ENCODE peak calls at places on chromosomes 2 and 18, in six cellular contexts. One of them, this sample, is unnamed.
A peak's percentile ranks its signal among the peaks of the same experiment; 100 is the strongest.

GRCh38 chr2:142869461-142870106 is 7.9 kb upstream of the KYNU start:
- DNase-seq in astrocyte of the spinal cord: no peak
- DNase-seq in GM12865: no peak
- DNase-seq in pancreas: no peak
- DNase-seq in AG04450: no peak
- DNase-seq in mucosa of descending colon: no peak
- DNase-seq in this sample: no peak

GRCh38 chr18:34649072-34649471 is 61.0 kb upstream of the DTNA start:
- DNase-seq in astrocyte of the spinal cord: no peak
- DNase-seq in GM12865: no peak
- DNase-seq in pancreas: no peak
- DNase-seq in AG04450: no peak
- DNase-seq in mucosa of descending colon: no peak
- DNase-seq in this sample: no peak

GRCh38 chr2:45946023-45946422 is 294.5 kb downstream of the PRKCE start:
- DNase-seq in astrocyte of the spinal cord: peak; percentile 90
- DNase-seq in GM12865: no peak
- DNase-seq in pancreas: no peak
- DNase-seq in AG04450: no peak
- DNase-seq in mucosa of descending colon: no peak
- DNase-seq in this sample: no peak

GRCh38 chr2:172106128-172106961 is 3.6 kb upstream of the DLX2 start:
- DNase-seq in astrocyte of the spinal cord: no peak
- DNase-seq in GM12865: peak; percentile 46
- DNase-seq in pancreas: no peak
- DNase-seq in AG04450: no peak
- DNase-seq in mucosa of descending colon: no peak
- DNase-seq in this sample: no peak

GRCh38 chr2:63827749-63828148 is 13.9 kb upstream of the UGP2 start:
- DNase-seq in astrocyte of the spinal cord: peak; percentile 89
- DNase-seq in GM12865: peak; percentile 15
- DNase-seq in pancreas: no peak
- DNase-seq in AG04450: peak; percentile 68
- DNase-seq in mucosa of descending colon: no peak
- DNase-seq in this sample: no peak

GRCh38 chr2:10771786-10772185 is 40.8 kb downstream of the PDIA6 start:
- DNase-seq in astrocyte of the spinal cord: no peak
- DNase-seq in GM12865: no peak
- DNase-seq in pancreas: no peak
- DNase-seq in AG04450: no peak
- DNase-seq in mucosa of descending colon: no peak
- DNase-seq in this sample: no peak

GRCh38 chr2:72330673-72331072 is 183.0 kb upstream of the CYP26B1 start:
- DNase-seq in astrocyte of the spinal cord: peak; percentile 1
- DNase-seq in GM12865: no peak
- DNase-seq in pancreas: no peak
- DNase-seq in AG04450: no peak
- DNase-seq in mucosa of descending colon: no peak
- DNase-seq in this sample: no peak

GRCh38 chr2:223283329-223283728 is 231.3 kb downstream of the KCNE4 start:
- DNase-seq in astrocyte of the spinal cord: no peak
- DNase-seq in GM12865: no peak
- DNase-seq in pancreas: no peak
- DNase-seq in AG04450: no peak
- DNase-seq in mucosa of descending colon: no peak
- DNase-seq in this sample: no peak

GRCh38 chr2:137910641-137911040 is 53.6 kb upstream of the HNMT start:
- DNase-seq in astrocyte of the spinal cord: peak; percentile 43
- DNase-seq in GM12865: peak; percentile 12
- DNase-seq in pancreas: no peak
- DNase-seq in AG04450: no peak
- DNase-seq in mucosa of descending colon: no peak
- DNase-seq in this sample: no peak

GRCh38 chr2:64228126-64228678 is 84.0 kb upstream of the PELI1 start:
- DNase-seq in astrocyte of the spinal cord: peak; percentile 59
- DNase-seq in GM12865: peak; percentile 76
- DNase-seq in pancreas: peak; percentile 62
- DNase-seq in AG04450: peak; percentile 10
- DNase-seq in mucosa of descending colon: peak; percentile 88
- DNase-seq in this sample: no peak

GRCh38 chr2:1024981-1025380 is 74.3 kb downstream of the SNTG2 start:
- DNase-seq in astrocyte of the spinal cord: peak; percentile 54
- DNase-seq in GM12865: no peak
- DNase-seq in pancreas: no peak
- DNase-seq in AG04450: no peak
- DNase-seq in mucosa of descending colon: no peak
- DNase-seq in this sample: no peak

GRCh38 chr2:118371500-118371899 is 283.2 kb downstream of the INSIG2 start:
- DNase-seq in astrocyte of the spinal cord: peak; percentile 30
- DNase-seq in GM12865: peak; percentile 42
- DNase-seq in pancreas: peak; percentile 15
- DNase-seq in AG04450: peak; percentile 13
- DNase-seq in mucosa of descending colon: no peak
- DNase-seq in this sample: no peak

GRCh38 chr18:61859118-61859517 is 33.7 kb downstream of the RNF152 start:
- DNase-seq in astrocyte of the spinal cord: no peak
- DNase-seq in GM12865: peak; percentile 69
- DNase-seq in pancreas: no peak
- DNase-seq in AG04450: no peak
- DNase-seq in mucosa of descending colon: no peak
- DNase-seq in this sample: no peak

GRCh38 chr18:42351455-42351854 is 396.4 kb downstream of the PIK3C3 start:
- DNase-seq in astrocyte of the spinal cord: no peak
- DNase-seq in GM12865: no peak
- DNase-seq in pancreas: no peak
- DNase-seq in AG04450: no peak
- DNase-seq in mucosa of descending colon: no peak
- DNase-seq in this sample: no peak

GRCh38 chr2:219644801-219645480 is 17.5 kb downstream of the SLC4A3 start:
- DNase-seq in astrocyte of the spinal cord: no peak
- DNase-seq in GM12865: no peak
- DNase-seq in pancreas: no peak
- DNase-seq in AG04450: no peak
- DNase-seq in mucosa of descending colon: no peak
- DNase-seq in this sample: no peak

GRCh38 chr2:151845481-151845880 is 17.3 kb upstream of the ARL5A start:
- DNase-seq in astrocyte of the spinal cord: no peak
- DNase-seq in GM12865: no peak
- DNase-seq in pancreas: no peak
- DNase-seq in AG04450: no peak
- DNase-seq in mucosa of descending colon: no peak
- DNase-seq in this sample: no peak

GRCh38 chr2:37645363-37645762 is 26.1 kb downstream of the CDC42EP3 start:
- DNase-seq in astrocyte of the spinal cord: peak; percentile 68
- DNase-seq in GM12865: peak; percentile 45
- DNase-seq in pancreas: no peak
- DNase-seq in AG04450: no peak
- DNase-seq in mucosa of descending colon: no peak
- DNase-seq in this sample: no peak

GRCh38 chr2:194559523-194559922 is 1097.5 kb upstream of the SLC39A10 start:
- DNase-seq in astrocyte of the spinal cord: no peak
- DNase-seq in GM12865: no peak
- DNase-seq in pancreas: no peak
- DNase-seq in AG04450: no peak
- DNase-seq in mucosa of descending colon: peak; percentile 10
- DNase-seq in this sample: peak; percentile 46

GRCh38 chr18:33751613-33752221 is 173.7 kb downstream of the ASXL3 start:
- DNase-seq in astrocyte of the spinal cord: peak; percentile 36
- DNase-seq in GM12865: peak; percentile 30
- DNase-seq in pancreas: no peak
- DNase-seq in AG04450: no peak
- DNase-seq in mucosa of descending colon: no peak
- DNase-seq in this sample: no peak

This sample was measured in chondrocyte.